ENCODE peak calls at places on chromosomes 13 and 19, in seven cellular contexts. H, V, L, A, Y, M and K are unnamed samples.

GRCh38 chr19:29577662-29577963 is 28.5 kb upstream of the POP4 start:
- DNase-seq in H (no peak), V (no peak), L (no peak), A (no peak), Y (no peak), M (no peak), K (no peak)

GRCh38 chr19:53196777-53197396 is 3.7 kb upstream of the ZNF665 start:
- DNase-seq in H (peak), V (peak), L (no peak), A (peak), Y (peak), M (peak), K (peak)

GRCh38 chr19:42268142-42268703 is 829 bp upstream of the CIC start:
- DNase-seq in H (peak), V (peak), L (peak), A (peak), Y (peak), M (peak), K (peak)

GRCh38 chr19:18763674-18764590 is 27.2 kb downstream of the COMP start:
- DNase-seq in H (no peak), V (no peak), L (no peak), A (no peak), Y (peak), M (no peak), K (peak)

GRCh38 chr19:48481846-48482639 is 12.9 kb downstream of the CYTH2 start:
- DNase-seq in H (no peak), V (no peak), L (no peak), A (no peak), Y (no peak), M (no peak), K (no peak)

GRCh38 chr13:109668433-109669233 is 117.8 kb downstream of the IRS2 start:
- DNase-seq in H (no peak), V (no peak), L (no peak), A (no peak), Y (no peak), M (no peak), K (no peak)

GRCh38 chr13:33723365-33723764 is 94.6 kb upstream of the RFC3 start:
- DNase-seq in H (no peak), V (peak), L (no peak), A (no peak), Y (no peak), M (no peak), K (no peak)

GRCh38 chr13:114128624-114129522 is 3.5 kb downstream of the RASA3 start:
- DNase-seq in H (peak), V (no peak), L (peak), A (peak), Y (peak), M (no peak), K (no peak)

GRCh38 chr19:21434516-21434915 is 37.6 kb downstream of the ZNF493 start:
- DNase-seq in H (no peak), V (no peak), L (no peak), A (no peak), Y (no peak), M (no peak), K (no peak)

GRCh38 chr19:29775575-29775900 is 36.3 kb upstream of the CCNE1 start:
- DNase-seq in H (no peak), V (no peak), L (no peak), A (no peak), Y (no peak), M (no peak), K (no peak)